ENCODE peak calls at places on chromosomes 11 and 22, in four cellular contexts. Z, O, D and B are unnamed samples.

GRCh38 chr11:68796779-68797178 is 44.9 kb downstream of the CPT1A start:
- DNase-seq in D (no peak), O (no peak), Z (no peak), B (no peak)

GRCh38 chr22:40955516-40955915 is 4.3 kb downstream of the RBX1 start:
- DNase-seq in D (no peak), Z (no peak), O (no peak), B (no peak)

GRCh38 chr22:31609716-31610115 is 52.3 kb downstream of the PISD start:
- DNase-seq in D (no peak), O (no peak), Z (no peak), B (no peak)

GRCh38 chr11:81007046-81007445 is 1566.2 kb upstream of the TENM4 start:
- DNase-seq in D (no peak), O (no peak), Z (no peak), B (no peak)

GRCh38 chr22:50012201-50013181 is at the start of gene IL17REL:
- DNase-seq in O (peak), Z (no peak), D (no peak), B (peak)

GRCh38 chr11:104926771-104927470 is 28.7 kb upstream of the CASP12 start:
- DNase-seq in Z (no peak), O (no peak), D (no peak), B (peak)

GRCh38 chr22:19289475-19290161 is 1.9 kb downstream of the CLTCL1 start:
- DNase-seq in Z (no peak), O (no peak), D (no peak), B (no peak)

GRCh38 chr11:75800728-75801361 is 14.2 kb upstream of the UVRAG start:
- DNase-seq in D (no peak), O (no peak), Z (no peak), B (no peak)

GRCh38 chr11:66883021-66883968 is 26.4 kb downstream of the LRFN4 start:
- DNase-seq in Z (no peak), O (peak), D (peak), B (peak)

GRCh38 chr22:20000246-20001081 is 16.2 kb downstream of the ARVCF start:
- DNase-seq in D (no peak), Z (peak), O (no peak), B (no peak)

GRCh38 chr11:64088159-64089026 is 52.7 kb downstream of the FLRT1 start:
- DNase-seq in Z (no peak), O (peak), D (peak), B (no peak)

GRCh38 chr22:36027579-36027959 is 1.1 kb downstream of the RBFOX2 start:
- DNase-seq in Z (no peak), O (no peak), D (no peak), B (peak)

GRCh38 chr11:123429851-123430735 is at the start of gene GRAMD1B:
- DNase-seq in Z (no peak), D (no peak), O (peak), B (peak)
- TF ChIP-seq CTCF in Z (no peak), D (no peak), O (no peak), B (no peak)

GRCh38 chr11:95849087-95849825 is 59.0 kb downstream of the CEP57 start:
- DNase-seq in D (peak), Z (peak), O (peak), B (peak)
- TF ChIP-seq CTCF in D (peak), Z (peak), O (no peak), B (peak)

GRCh38 chr11:43067681-43068080 is 244.1 kb upstream of the API5 start:
- DNase-seq in Z (no peak), O (no peak), D (no peak), B (no peak)
- TF ChIP-seq CTCF in Z (no peak), O (no peak), D (no peak), B (no peak)

DNA sequence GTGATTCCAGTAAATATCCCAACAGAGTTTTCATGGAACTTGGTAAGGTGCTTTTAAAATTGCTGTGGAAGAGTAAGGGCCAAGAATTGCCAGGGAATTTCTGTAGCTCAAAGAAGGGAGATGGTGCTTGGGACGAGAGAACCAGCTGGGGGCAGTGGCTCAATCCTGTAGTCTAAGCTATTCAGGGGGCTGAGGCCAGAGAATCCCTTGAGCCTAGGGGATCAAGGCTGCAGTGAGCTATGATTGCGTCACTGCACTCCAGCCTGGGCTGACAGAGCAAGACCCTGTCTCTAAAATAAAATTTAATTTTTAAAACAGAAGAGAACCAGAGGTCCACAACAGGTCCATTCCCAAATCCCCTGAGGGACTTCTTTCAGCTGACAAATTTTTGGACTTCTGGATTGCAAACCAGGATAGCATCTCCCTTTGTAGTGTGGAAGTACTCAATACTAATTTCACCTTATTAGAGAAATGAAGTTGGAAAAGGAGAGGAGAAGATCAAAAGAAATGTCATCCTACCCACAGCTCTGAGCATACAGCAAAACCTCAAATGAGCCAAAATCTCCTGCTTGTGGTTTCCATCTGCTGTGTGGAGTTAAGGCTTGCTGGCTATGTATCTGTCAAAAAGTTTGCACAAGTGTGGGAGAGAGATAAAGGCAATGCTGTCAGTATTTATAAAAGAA is 59.2 kb upstream of the CLPB start:
- DNase-seq in Z (no peak), O (no peak), D (no peak), B (no peak)
- TF ChIP-seq CTCF in Z (no peak), O (no peak), D (no peak), B (no peak)

GRCh38 chr11:115869780-115870431 is 365.7 kb upstream of the CADM1 start:
- DNase-seq in Z (no peak), D (no peak), O (peak), B (peak)
- TF ChIP-seq CTCF in Z (no peak), D (no peak), O (peak), B (peak)

GRCh38 chr11:120088056-120088455 is 49.9 kb downstream of the TRIM29 start:
- DNase-seq in O (no peak), Z (no peak), D (no peak), B (no peak)

GRCh38 chr11:120091701-120092100 is 46.2 kb downstream of the TRIM29 start:
- DNase-seq in Z (no peak), O (no peak), D (no peak), B (no peak)

GRCh38 chr11:120090411-120090810 is 47.5 kb downstream of the TRIM29 start:
- DNase-seq in O (no peak), D (no peak), Z (no peak), B (no peak)

GRCh38 chr11:120089036-120090001 is 48.6 kb downstream of the TRIM29 start:
- DNase-seq in D (no peak), O (no peak), Z (no peak), B (no peak)

DNA sequence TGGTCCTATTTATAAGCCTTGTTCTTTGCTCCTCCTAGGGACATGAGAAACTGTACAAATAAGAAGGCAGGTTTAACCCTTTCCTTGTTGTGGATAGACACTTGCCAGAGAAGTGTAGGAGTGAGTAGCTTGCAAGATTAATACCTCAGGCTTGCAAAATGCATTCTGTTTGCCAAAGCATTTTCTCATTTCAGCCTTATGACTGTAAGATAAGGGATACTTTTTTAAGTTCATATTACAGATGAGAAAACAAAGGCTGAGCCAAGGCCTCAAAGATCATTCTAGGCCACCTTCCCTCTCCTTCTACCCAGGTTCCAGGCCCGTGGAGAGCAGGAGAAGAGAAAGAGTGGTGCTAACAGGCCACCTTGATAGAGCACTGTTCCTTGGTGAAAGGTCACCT is 46.8 kb downstream of the TRIM29 start:
- DNase-seq in Z (no peak), O (no peak), D (no peak), B (no peak)
- TF ChIP-seq CTCF in Z (no peak), O (no peak), D (no peak), B (no peak)

GRCh38 chr11:18253222-18253621 is 4.8 kb upstream of the SAA2 start:
- DNase-seq in D (peak), O (no peak), Z (no peak), B (no peak)
- TF ChIP-seq CTCF in D (no peak), O (no peak), Z (no peak), B (no peak)